ENCODE peak calls at places on chromosomes 16 and 17, in four cellular contexts. W, G, S and P are unnamed samples.

GRCh38 chr16:55046146-55046460 is 115.4 kb downstream of the IRX5 start:
- DNase-seq in W (no peak), G (no peak), S (no peak), P (no peak)

GRCh38 chr17:68777856-68778694 is 176.9 kb upstream of the FAM20A start:
- DNase-seq in W (no peak), G (no peak), S (no peak), P (no peak)

GRCh38 chr17:65742433-65743312 is 181.2 kb upstream of the AXIN2 start:
- DNase-seq in W (peak), G (peak), S (peak), P (no peak)

GRCh38 chr16:87129771-87130170 is 187.4 kb downstream of the C16orf95 start:
- DNase-seq in W (no peak), G (peak), S (no peak), P (no peak)

GRCh38 chr17:50046179-50046578 is 9.7 kb upstream of the ITGA3 start:
- DNase-seq in W (no peak), G (no peak), S (no peak), P (no peak)

GRCh38 chr16:73231969-73232554 is 184.1 kb upstream of the ZFHX3 start:
- DNase-seq in W (no peak), G (no peak), S (no peak), P (no peak)

GRCh38 chr17:78397681-78398101 is 19.2 kb downstream of the PGS1 start:
- DNase-seq in W (no peak), G (peak), S (no peak), P (no peak)

GRCh38 chr17:78879679-78880186 is 23.3 kb downstream of the CEP295NL start:
- DNase-seq in W (no peak), G (peak), S (peak), P (no peak)

GRCh38 chr16:1929105-1929504 is 10.9 kb upstream of the HS3ST6 start:
- DNase-seq in W (peak), G (no peak), S (peak), P (no peak)

GRCh38 chr16:75537795-75538194 is 1.9 kb upstream of the CHST5 start:
- DNase-seq in W (no peak), G (no peak), S (no peak), P (no peak)

GRCh38 chr17:40602445-40603443 is 37.5 kb upstream of the CCR7 start:
- DNase-seq in W (no peak), G (no peak), S (no peak), P (peak)

GRCh38 chr17:35891273-35891672 is 11.1 kb upstream of the CCL5 start:
- DNase-seq in W (no peak), G (no peak), S (no peak), P (no peak)

GRCh38 chr16:72658888-72659717 is 388.8 kb downstream of the ZFHX3 start:
- DNase-seq in W (no peak), G (peak), S (no peak), P (no peak)

GRCh38 chr17:57045868-57046671 is 39.0 kb upstream of the AKAP1 start:
- DNase-seq in W (no peak), G (no peak), S (no peak), P (no peak)
- H3K4me3 ChIP-seq in W (no peak), G (no peak), S (no peak), P (peak)

GRCh38 chr16:29745853-29746345 is at the start of gene C16orf54:
- DNase-seq in W (no peak), G (no peak), S (peak), P (peak)
- H3K4me3 ChIP-seq in W (no peak), G (no peak), S (no peak), P (peak)

GRCh38 chr17:16997514-16998429 is 25.9 kb upstream of the TNFRSF13B start:
- DNase-seq in W (peak), G (no peak), S (no peak), P (no peak)

GRCh38 chr17:17004251-17004996 is 32.5 kb upstream of the TNFRSF13B start:
- DNase-seq in W (no peak), G (no peak), S (no peak), P (no peak)

GRCh38 chr17:17001874-17002520 is 30.1 kb upstream of the TNFRSF13B start:
- DNase-seq in W (peak), G (peak), S (peak), P (no peak)

GRCh38 chr17:16999931-17000625 is 28.2 kb upstream of the TNFRSF13B start:
- DNase-seq in W (no peak), G (no peak), S (no peak), P (no peak)

GRCh38 chr17:17001076-17001777 is 29.3 kb upstream of the TNFRSF13B start:
- DNase-seq in W (no peak), G (no peak), S (no peak), P (no peak)
- H3K4me3 ChIP-seq in W (no peak), G (no peak), S (no peak), P (no peak)

GRCh38 chr17:44549736-44550135 is 7.5 kb upstream of the FZD2 start:
- DNase-seq in W (no peak), G (no peak), S (no peak), P (no peak)

GRCh38 chr17:44547625-44548297 is 9.5 kb upstream of the FZD2 start:
- DNase-seq in W (no peak), G (no peak), S (peak), P (no peak)

GRCh38 chr17:44548714-44549230 is 8.5 kb upstream of the FZD2 start:
- DNase-seq in W (no peak), G (no peak), S (no peak), P (no peak)

GRCh38 chr17:44543905-44544523 is 13.3 kb upstream of the FZD2 start:
- DNase-seq in W (no peak), G (no peak), S (no peak), P (no peak)

GRCh38 chr17:44546711-44547606 is 10.3 kb upstream of the FZD2 start:
- DNase-seq in W (no peak), G (peak), S (no peak), P (no peak)
- H3K4me3 ChIP-seq in W (no peak), G (no peak), S (no peak), P (no peak)

GRCh38 chr17:55524440-55525220 is 13.4 kb upstream of the SMIM36 start:
- DNase-seq in W (no peak), G (no peak), S (no peak), P (no peak)
- H3K4me3 ChIP-seq in W (no peak), G (no peak), S (no peak), P (no peak)

DNA sequence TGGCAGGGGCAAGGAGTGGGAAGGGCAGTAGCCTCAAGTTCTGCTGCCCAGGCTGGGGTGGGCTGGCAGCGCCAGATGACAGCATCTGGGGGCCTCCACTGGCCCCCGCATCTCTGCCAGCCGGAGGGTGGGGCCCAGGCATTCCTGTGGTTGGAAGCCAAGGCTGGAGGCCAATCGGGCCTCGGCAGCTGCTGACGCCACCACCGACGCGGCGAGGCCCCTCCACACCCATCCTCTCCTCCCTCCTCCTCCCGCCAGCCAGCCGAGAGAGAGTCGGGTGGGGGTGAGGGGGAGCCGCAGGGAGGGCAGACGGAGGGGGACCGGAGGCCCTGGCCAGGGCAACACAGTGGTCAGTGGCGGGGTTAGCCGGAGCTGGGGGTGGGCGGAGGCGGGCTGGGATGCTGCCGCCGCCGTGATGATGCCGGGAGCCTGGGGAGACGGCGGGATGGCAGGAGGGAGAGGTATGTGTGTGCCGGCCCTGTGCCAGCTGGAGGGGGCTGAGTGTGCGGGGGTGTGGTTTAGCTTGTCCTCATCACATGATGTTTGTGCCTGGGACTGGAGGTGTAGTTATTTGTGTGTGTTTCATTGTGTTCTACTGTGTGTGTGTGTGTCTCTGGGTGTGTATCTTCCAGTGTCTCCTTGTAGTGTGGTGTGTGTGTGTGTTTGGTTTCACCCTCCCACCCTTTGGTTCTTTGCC is 36.6 kb downstream of the ARHGAP23 start:
- DNase-seq in W (peak), G (peak), S (peak), P (no peak)
- H3K4me3 ChIP-seq in W (peak), G (peak), S (no peak), P (no peak)

DNA sequence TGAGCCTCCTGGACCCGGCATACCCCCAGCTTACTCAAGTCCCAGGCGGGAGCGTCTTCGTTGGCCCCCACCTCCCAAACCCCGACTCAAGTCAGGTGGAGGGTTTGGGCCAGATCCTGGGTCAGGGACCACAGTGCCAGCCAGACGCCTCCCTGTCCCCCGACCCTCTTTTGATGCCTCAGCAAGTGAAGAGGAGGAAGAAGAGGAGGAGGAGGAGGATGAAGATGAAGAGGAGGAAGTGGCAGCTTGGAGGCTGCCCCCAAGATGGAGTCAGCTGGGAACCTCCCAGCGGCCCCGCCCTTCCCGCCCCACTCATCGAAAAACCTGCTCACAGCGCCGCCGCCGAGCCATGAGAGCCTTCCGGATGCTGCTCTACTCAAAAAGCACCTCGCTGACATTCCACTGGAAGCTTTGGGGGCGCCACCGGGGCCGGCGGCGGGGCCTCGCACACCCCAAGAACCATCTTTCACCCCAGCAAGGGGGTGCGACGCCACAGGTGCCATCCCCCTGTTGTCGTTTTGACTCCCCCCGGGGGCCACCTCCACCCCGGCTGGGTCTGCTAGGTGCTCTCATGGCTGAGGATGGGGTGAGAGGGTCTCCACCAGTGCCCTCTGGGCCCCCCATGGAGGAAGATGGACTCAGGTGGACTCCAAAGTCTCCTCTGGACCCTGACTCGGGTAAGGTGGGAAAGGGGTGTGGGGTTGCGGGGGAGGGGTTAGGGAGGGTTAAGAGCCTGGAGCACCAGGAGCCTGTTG is 1.6 kb downstream of the SENP3 start:
- DNase-seq in W (no peak), G (no peak), S (no peak), P (no peak)
- H3K4me3 ChIP-seq in W (peak), G (no peak), S (no peak), P (peak)

GRCh38 chr16:57284206-57284951 is at the start of gene PLLP:
- DNase-seq in W (peak), G (peak), S (peak), P (no peak)
- H3K4me3 ChIP-seq in W (peak), G (peak), S (peak), P (peak)

GRCh38 chr17:77375917-77376651 is 235.3 kb downstream of the SEC14L1 start:
- DNase-seq in W (no peak), G (peak), S (no peak), P (no peak)

GRCh38 chr17:77375526-77375916 is 234.8 kb downstream of the SEC14L1 start:
- DNase-seq in W (no peak), G (no peak), S (no peak), P (no peak)

GRCh38 chr17:77373298-77374169 is 232.8 kb downstream of the SEC14L1 start:
- DNase-seq in W (no peak), G (no peak), S (peak), P (no peak)

GRCh38 chr17:77374170-77374936 is 233.6 kb downstream of the SEC14L1 start:
- DNase-seq in W (no peak), G (peak), S (peak), P (no peak)

DNA sequence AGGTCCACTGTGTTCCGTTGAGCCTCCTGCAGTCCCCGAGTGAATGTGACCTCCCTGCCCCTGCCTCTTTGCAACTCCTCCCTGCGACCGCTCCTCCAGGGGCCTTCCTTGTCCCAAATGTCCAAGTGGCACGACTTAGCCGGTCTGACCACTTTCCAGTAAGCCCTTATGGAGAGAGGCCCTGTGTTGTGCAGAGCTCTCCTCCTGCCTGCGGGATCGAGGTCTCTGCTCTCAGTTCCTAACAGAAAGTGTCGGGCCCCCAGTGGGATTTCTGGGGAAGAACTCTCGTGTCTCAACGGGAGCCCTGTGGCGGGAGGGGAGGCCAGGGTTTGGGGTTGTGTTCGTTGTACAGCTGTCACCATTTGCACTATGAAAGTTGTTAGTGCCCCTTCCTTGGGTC is 234.3 kb downstream of the SEC14L1 start:
- DNase-seq in W (no peak), G (no peak), S (no peak), P (no peak)
- H3K4me3 ChIP-seq in W (no peak), G (peak), S (no peak), P (no peak)